ENCODE peak calls at places on chromosome X, in six cellular contexts. A is tibial nerve, S is stomach, P is right lobe of liver, U is IMR-90, E is gastrocnemius medialis. Y is an unnamed sample.

GRCh38 chrX:104419211-104419610 is 146.8 kb upstream of the IL1RAPL2 start:
- DNase-seq in A (no peak), S (no peak), P (no peak), U (no peak), E (no peak), Y (no peak)

GRCh38 chrX:112664928-112665327 is 14.8 kb downstream of the LHFPL1 start:
- DNase-seq in A (no peak), S (no peak), P (no peak), U (no peak), E (no peak), Y (no peak)

GRCh38 chrX:10833299-10834169 is 213.1 kb upstream of the MID1 start:
- DNase-seq in A (no peak), S (peak; percentile 58), P (peak; percentile 31), U (no peak), E (no peak), Y (no peak)

GRCh38 chrX:118974908-118975671 is 672 bp downstream of the LONRF3 start:
- DNase-seq in A (no peak), S (peak; percentile 68), P (peak; percentile 72), U (no peak), E (no peak), Y (no peak)

GRCh38 chrX:107659768-107660167 is 31.5 kb downstream of the PRPS1 start:
- DNase-seq in A (no peak), S (no peak), P (no peak), U (peak; percentile 64), E (no peak), Y (no peak)

GRCh38 chrX:120672841-120673530 is 43.1 kb upstream of the C1GALT1C1 start:
- DNase-seq in A (no peak), S (no peak), P (no peak), U (no peak), E (no peak), Y (no peak)

GRCh38 chrX:41695464-41695863 is 6.7 kb downstream of the GPR34 start:
- DNase-seq in A (no peak), S (no peak), P (no peak), U (peak; percentile 74), E (no peak), Y (no peak)

GRCh38 chrX:50072110-50072509 is 128.7 kb downstream of the AKAP4 start:
- DNase-seq in A (no peak), S (no peak), P (no peak), U (no peak), E (no peak), Y (no peak)

GRCh38 chrX:11757397-11757728 is 674 bp upstream of the MSL3 start:
- DNase-seq in A (no peak), S (no peak), P (no peak), U (no peak), E (no peak), Y (no peak)

GRCh38 chrX:47169273-47169672 is 24.3 kb downstream of the RBM10 start:
- DNase-seq in A (no peak), S (peak; percentile 13), P (no peak), U (no peak), E (no peak), Y (no peak)

GRCh38 chrX:154476821-154477220 is 2.3 kb downstream of the LAGE3 start:
- DNase-seq in A (no peak), S (no peak), P (no peak), U (no peak), E (no peak), Y (no peak)

GRCh38 chrX:39670281-39670680 is 427.5 kb downstream of the BCOR start:
- DNase-seq in A (no peak), S (no peak), P (no peak), U (no peak), E (no peak), Y (no peak)

GRCh38 chrX:13087322-13088154 is 43.1 kb upstream of the FAM9C start:
- DNase-seq in A (no peak), S (no peak), P (no peak), U (peak; percentile 70), E (no peak), Y (no peak)

GRCh38 chrX:22526339-22526738 is 253.6 kb downstream of the CBLL2 start:
- DNase-seq in A (no peak), S (no peak), P (no peak), U (peak; percentile 70), E (no peak), Y (no peak)

GRCh38 chrX:11532291-11533075 is 133.2 kb downstream of the ARHGAP6 start:
- DNase-seq in A (no peak), S (no peak), P (no peak), U (peak; percentile 9), E (no peak), Y (no peak)

GRCh38 chrX:44152867-44153266 is 179.7 kb upstream of the NDP start:
- DNase-seq in A (no peak), S (no peak), P (no peak), U (peak; percentile 2), E (no peak), Y (no peak)

GRCh38 chrX:100643943-100644587 is at the start of gene SRPX2:
- DNase-seq in A (peak; percentile 39), S (no peak), P (no peak), U (peak; percentile 91), E (peak; percentile 18), Y (peak; percentile 33)

GRCh38 chrX:22122510-22122909 is 90.4 kb downstream of the PHEX start:
- DNase-seq in A (no peak), S (no peak), P (no peak), U (peak; percentile 82), E (peak; percentile 10), Y (no peak)

GRCh38 chrX:119618439-119618838 is 12.2 kb upstream of the NKRF start:
- DNase-seq in A (no peak), S (no peak), P (no peak), U (no peak), E (no peak), Y (no peak)

GRCh38 chrX:123481908-123482873 is 250.7 kb downstream of the THOC2 start:
- DNase-seq in A (no peak), S (no peak), P (no peak), U (peak; percentile 27), E (no peak), Y (no peak)

GRCh38 chrX:96407043-96407442 is 277.6 kb upstream of the DIAPH2 start:
- DNase-seq in A (peak; percentile 13), S (peak; percentile 51), P (peak; percentile 76), U (peak; percentile 59), E (no peak), Y (no peak)

GRCh38 chrX:103758555-103758954 is 18.1 kb upstream of the PLP1 start:
- DNase-seq in A (no peak), S (no peak), P (no peak), U (no peak), E (no peak), Y (no peak)

GRCh38 chrX:66815227-66815626 is 176.3 kb upstream of the EDA2R start:
- DNase-seq in A (no peak), S (no peak), P (no peak), U (no peak), E (no peak), Y (no peak)

GRCh38 chrX:123570011-123570590 is 162.8 kb downstream of the THOC2 start:
- DNase-seq in A (no peak), S (no peak), P (no peak), U (no peak), E (no peak), Y (no peak)

GRCh38 chrX:69299271-69299670 is 134.0 kb upstream of the PJA1 start:
- DNase-seq in A (no peak), S (no peak), P (no peak), U (no peak), E (no peak), Y (no peak)

GRCh38 chrX:9498236-9498635 is 33.4 kb downstream of the TBL1X start:
- DNase-seq in A (no peak), S (no peak), P (no peak), U (peak; percentile 52), E (no peak), Y (no peak)

GRCh38 chrX:94977986-94978385 is 1304.0 kb downstream of the FAM133A start:
- DNase-seq in A (no peak), S (no peak), P (no peak), U (no peak), E (no peak), Y (no peak)

GRCh38 chrX:3518870-3519269 is 172.4 kb upstream of the MXRA5 start:
- DNase-seq in A (no peak), S (peak; percentile 25), P (no peak), U (peak; percentile 92), E (no peak), Y (peak; percentile 12)

GRCh38 chrX:115949900-115950822 is 220.4 kb upstream of the AGTR2 start:
- DNase-seq in A (no peak), S (peak; percentile 63), P (no peak), U (no peak), E (no peak), Y (no peak)

GRCh38 chrX:124226129-124226528 is 106.3 kb upstream of the TEX13D start:
- DNase-seq in A (no peak), S (no peak), P (no peak), U (no peak), E (no peak), Y (no peak)

GRCh38 chrX:115400960-115401359 is 111.4 kb downstream of the LUZP4 start:
- DNase-seq in A (no peak), S (no peak), P (no peak), U (no peak), E (no peak), Y (no peak)

GRCh38 chrX:136616987-136617685 is 30.8 kb upstream of the CD40LG start:
- DNase-seq in A (no peak), S (no peak), P (no peak), U (no peak), E (no peak), Y (no peak)

GRCh38 chrX:18354369-18355329 is at the start of gene SCML2:
- DNase-seq in A (no peak), S (peak; percentile 35), P (peak; percentile 59), U (peak; percentile 21), E (no peak), Y (no peak)

GRCh38 chrX:48573690-48574269 is 504 bp upstream of the RBM3 start:
- DNase-seq in A (peak; percentile 14), S (peak; percentile 30), P (peak; percentile 49), U (no peak), E (peak; percentile 6), Y (no peak)
- TF ChIP-seq POLR2A in A (no peak), S (no peak), P (no peak), U (no peak), E (no peak), Y (no peak)

GRCh38 chrX:133958997-133959688 is 26.3 kb downstream of the GPC3 start:
- DNase-seq in A (no peak), S (no peak), P (no peak), U (no peak), E (no peak), Y (no peak)
- TF ChIP-seq POLR2A in A (no peak), S (no peak), P (no peak), U (no peak), E (no peak), Y (no peak)

GRCh38 chrX:54357414-54358377 is at the start of gene WNK3:
- DNase-seq in A (peak; percentile 57), S (peak; percentile 63), P (peak; percentile 87), U (peak; percentile 57), E (peak; percentile 19), Y (peak; percentile 28)
- TF ChIP-seq POLR2A in A (no peak), S (no peak), P (no peak), U (no peak), E (no peak), Y (peak; percentile 47)

DNA sequence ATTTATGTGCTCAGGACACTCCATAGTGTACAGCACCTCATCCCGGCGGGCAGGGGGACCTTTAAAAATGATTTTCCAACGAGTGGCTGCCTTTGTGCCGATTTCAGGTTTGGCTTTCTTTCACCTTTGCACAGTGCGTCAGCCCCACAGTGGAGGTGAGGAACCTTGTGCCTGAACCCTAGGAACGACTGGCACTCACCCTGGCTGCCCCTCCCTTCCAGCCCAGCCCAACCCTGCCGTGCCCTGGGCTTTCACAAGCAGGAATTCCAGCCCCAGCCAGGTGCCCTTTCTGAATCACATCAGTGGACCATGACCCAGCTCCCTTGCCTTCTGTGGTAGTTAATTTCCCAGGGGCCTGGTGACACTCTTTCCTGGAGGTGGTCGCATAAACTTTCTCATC is 1.3 kb downstream of the TMEM164 start:
- DNase-seq in A (no peak), S (peak; percentile 73), P (peak; percentile 62), U (no peak), E (peak; percentile 42), Y (no peak)
- TF ChIP-seq POLR2A in A (no peak), S (no peak), P (no peak), U (no peak), E (peak; percentile 36), Y (no peak)

Y was measured in H54.